ENCODE peak calls at places on chromosomes 3 and 15, in nine cellular contexts. M is non-pigmented ciliary epithelial cell; Q is activated effector memory CD4-positive, alpha-beta T cell treated with Interleukin-2 at 50 U/mL for 16 hours; J is lower lobe of right lung; R is tibial artery; Z is stimulated activated CD4-positive, alpha-beta T cell treated with anti-CD3 and anti-CD28 coated beads, Interleukin-4, amount 100 ng/mL, for 48 hours; X is activated T-cell treated with anti-CD3 and anti-CD28 coated beads, Interleukin-2, amount 50 U/mL, for 72 hours; U is activated T-helper 1 cell treated with anti-CD3 and anti-CD28 coated beads, Interleukin-2, amount 50 U/mL, for 16 hours; D is EH. S is an unnamed sample.

GRCh38 chr15:78838480-78838879 is 27.2 kb upstream of the ADAMTS7 start:
- DNase-seq in M (no peak), Q (no peak), J (no peak), R (peak), Z (no peak), X (no peak), U (no peak), D (no peak), S (peak)

GRCh38 chr3:3798641-3799113 is 554 bp upstream of the LRRN1 start:
- DNase-seq in M (no peak), Q (no peak), J (peak), R (no peak), Z (no peak), X (peak), U (no peak), D (no peak), S (no peak)

GRCh38 chr15:74653426-74654082 is 37.9 kb downstream of the CLK3 start:
- DNase-seq in M (peak), Q (no peak), J (no peak), R (no peak), Z (no peak), X (no peak), U (no peak), D (peak), S (no peak)

GRCh38 chr15:67095834-67096366 is 30.5 kb downstream of the SMAD3 start:
- DNase-seq in M (no peak), Q (no peak), J (no peak), R (no peak), Z (no peak), X (no peak), U (no peak), D (no peak), S (no peak)

GRCh38 chr15:88066758-88067157 is 189.8 kb downstream of the NTRK3 start:
- DNase-seq in M (no peak), Q (no peak), J (no peak), R (no peak), Z (no peak), X (no peak), U (no peak), D (no peak), S (no peak)

GRCh38 chr15:42508263-42508690 is 12.8 kb downstream of the SNAP23 start:
- DNase-seq in M (no peak), Q (no peak), J (no peak), R (no peak), Z (no peak), X (no peak), U (no peak), D (peak), S (no peak)

GRCh38 chr3:157129782-157130137 is 30.2 kb downstream of the CCNL1 start:
- DNase-seq in M (no peak), Q (peak), J (no peak), R (no peak), Z (no peak), X (no peak), U (no peak), D (no peak), S (no peak)

GRCh38 chr3:99218468-99218867 is 317.0 kb upstream of the DCBLD2 start:
- DNase-seq in M (no peak), Q (no peak), J (no peak), R (no peak), Z (no peak), X (no peak), U (no peak), D (no peak), S (no peak)

GRCh38 chr15:96341465-96342142 is 11.1 kb downstream of the NR2F2 start:
- DNase-seq in M (no peak), Q (no peak), J (peak), R (peak), Z (no peak), X (no peak), U (no peak), D (no peak), S (peak)

GRCh38 chr3:186307594-186307993 is 54.4 kb downstream of the DGKG start:
- DNase-seq in M (no peak), Q (no peak), J (no peak), R (no peak), Z (no peak), X (peak), U (no peak), D (peak), S (no peak)

GRCh38 chr3:128859573-128860154 is 19.8 kb upstream of the ACAD9 start:
- DNase-seq in M (no peak), Q (no peak), J (no peak), R (no peak), Z (no peak), X (no peak), U (no peak), D (no peak), S (no peak)

GRCh38 chr3:43695443-43695842 is 4.7 kb downstream of the ABHD5 start:
- DNase-seq in M (no peak), Q (no peak), J (no peak), R (no peak), Z (no peak), X (no peak), U (no peak), D (peak), S (no peak)

GRCh38 chr15:63509056-63509696 is 4.8 kb downstream of the USP3 start:
- DNase-seq in M (no peak), Q (no peak), J (no peak), R (no peak), Z (no peak), X (no peak), U (no peak), D (no peak), S (no peak)

GRCh38 chr15:31047437-31047836 is 54.1 kb downstream of the TRPM1 start:
- DNase-seq in M (no peak), Q (no peak), J (no peak), R (no peak), Z (no peak), X (no peak), U (no peak), D (no peak), S (no peak)

GRCh38 chr15:87858651-87859050 is 397.9 kb downstream of the NTRK3 start:
- DNase-seq in M (no peak), Q (no peak), J (no peak), R (no peak), Z (no peak), X (no peak), U (no peak), D (no peak), S (no peak)

GRCh38 chr15:73677146-73677607 is 7.0 kb upstream of the CD276 start:
- DNase-seq in M (no peak), Q (peak), J (peak), R (peak), Z (peak), X (peak), U (peak), D (peak), S (no peak)

GRCh38 chr15:51403072-51403878 is 61.8 kb downstream of the GLDN start:
- DNase-seq in M (peak), Q (no peak), J (no peak), R (no peak), Z (no peak), X (no peak), U (no peak), D (peak), S (no peak)

GRCh38 chr3:8266679-8267267 is 234.8 kb upstream of the LMCD1 start:
- DNase-seq in M (no peak), Q (no peak), J (no peak), R (no peak), Z (no peak), X (no peak), U (no peak), D (peak), S (no peak)

GRCh38 chr15:31383150-31383549 is 56.5 kb downstream of the KLF13 start:
- DNase-seq in M (no peak), Q (no peak), J (no peak), R (no peak), Z (no peak), X (no peak), U (no peak), D (no peak), S (no peak)

GRCh38 chr15:93249599-93249998 is 160.6 kb upstream of the RGMA start:
- DNase-seq in M (no peak), Q (no peak), J (no peak), R (no peak), Z (no peak), X (no peak), U (no peak), D (no peak), S (no peak)

GRCh38 chr3:52959773-52960172 is 62.4 kb upstream of the STIMATE start:
- DNase-seq in M (no peak), Q (no peak), J (no peak), R (no peak), Z (no peak), X (no peak), U (no peak), D (no peak), S (no peak)

GRCh38 chr15:81301815-81302399 is 22.0 kb downstream of the STARD5 start:
- DNase-seq in M (no peak), Q (no peak), J (peak), R (peak), Z (no peak), X (peak), U (no peak), D (no peak), S (no peak)

GRCh38 chr15:100570282-100570681 is 31.7 kb downstream of the LINS1 start:
- DNase-seq in M (no peak), Q (no peak), J (no peak), R (no peak), Z (no peak), X (no peak), U (no peak), D (peak), S (no peak)

GRCh38 chr3:194540268-194540937 is 53.6 kb upstream of the ATP13A3 start:
- DNase-seq in M (no peak), Q (no peak), J (peak), R (peak), Z (no peak), X (no peak), U (no peak), D (no peak), S (no peak)